ENCODE peak calls at places on chromosomes 11 and 22, in five cellular contexts. One of them, this sample, is unnamed.
A peak's percentile ranks its signal among the peaks of the same experiment; 100 is the strongest.

GRCh38 chr22:36594569-36594968 is 65.6 kb upstream of the EIF3D start:
- DNase-seq in hepatocyte: no peak
- DNase-seq in A549: no peak
- DNase-seq in foreskin keratinocyte: no peak
- DNase-seq in pancreas: no peak
- DNase-seq in this sample: no peak

GRCh38 chr11:65530157-65530496 is 5.2 kb downstream of the SCYL1 start:
- DNase-seq in foreskin keratinocyte: no peak
- DNase-seq in hepatocyte: peak; percentile 25
- DNase-seq in pancreas: no peak
- DNase-seq in A549: peak; percentile 58
- DNase-seq in this sample: no peak

GRCh38 chr11:1017269-1018005 is 19.1 kb downstream of the MUC6 start:
- DNase-seq in A549: no peak
- DNase-seq in pancreas: no peak
- DNase-seq in foreskin keratinocyte: no peak
- DNase-seq in hepatocyte: no peak
- DNase-seq in this sample: peak; percentile 22

GRCh38 chr11:121688860-121689614 is 236.3 kb upstream of the SORL1-AS1 start:
- DNase-seq in foreskin keratinocyte: no peak
- DNase-seq in hepatocyte: no peak
- DNase-seq in pancreas: no peak
- DNase-seq in A549: no peak
- DNase-seq in this sample: no peak

GRCh38 chr11:46390331-46391171 is 1.0 kb downstream of the CHRM4 start:
- DNase-seq in pancreas: no peak
- DNase-seq in A549: no peak
- DNase-seq in foreskin keratinocyte: no peak
- DNase-seq in hepatocyte: no peak
- DNase-seq in this sample: no peak

GRCh38 chr11:59767212-59767611 is 12.0 kb downstream of the STX3 start:
- DNase-seq in A549: no peak
- DNase-seq in pancreas: no peak
- DNase-seq in hepatocyte: peak; percentile 56
- DNase-seq in foreskin keratinocyte: no peak
- DNase-seq in this sample: no peak

GRCh38 chr11:134369656-134370525 is 38.1 kb downstream of the GLB1L2 start:
- DNase-seq in A549: no peak
- DNase-seq in hepatocyte: no peak
- DNase-seq in pancreas: no peak
- DNase-seq in foreskin keratinocyte: no peak
- DNase-seq in this sample: no peak

GRCh38 chr11:93187290-93187689 is 10.5 kb downstream of the SLC36A4 start:
- DNase-seq in foreskin keratinocyte: no peak
- DNase-seq in pancreas: no peak
- DNase-seq in A549: no peak
- DNase-seq in hepatocyte: no peak
- DNase-seq in this sample: no peak

GRCh38 chr11:101915811-101916291 is 471 bp downstream of the ANGPTL5 start:
- DNase-seq in hepatocyte: peak; percentile 24
- DNase-seq in foreskin keratinocyte: peak; percentile 38
- DNase-seq in A549: peak; percentile 45
- DNase-seq in pancreas: no peak
- DNase-seq in this sample: no peak

GRCh38 chr22:36443198-36443770 is 38.2 kb downstream of the TXN2 start:
- DNase-seq in hepatocyte: no peak
- DNase-seq in pancreas: no peak
- DNase-seq in A549: no peak
- DNase-seq in foreskin keratinocyte: peak; percentile 56
- DNase-seq in this sample: no peak

GRCh38 chr22:32820131-32820882 is 18.8 kb downstream of the TIMP3 start:
- DNase-seq in pancreas: no peak
- DNase-seq in A549: no peak
- DNase-seq in hepatocyte: no peak
- DNase-seq in foreskin keratinocyte: peak; percentile 96
- DNase-seq in this sample: no peak

GRCh38 chr22:22422629-22423112 is 85.9 kb downstream of the ZNF280B start:
- DNase-seq in foreskin keratinocyte: peak; percentile 20
- DNase-seq in A549: peak; percentile 63
- DNase-seq in pancreas: peak; percentile 32
- DNase-seq in hepatocyte: peak; percentile 85
- DNase-seq in this sample: peak; percentile 64

GRCh38 chr22:31867386-31868153 is 76.8 kb upstream of the YWHAH start:
- DNase-seq in A549: no peak
- DNase-seq in foreskin keratinocyte: no peak
- DNase-seq in pancreas: no peak
- DNase-seq in hepatocyte: no peak
- DNase-seq in this sample: no peak

GRCh38 chr22:50001388-50002231 is 11.0 kb downstream of the IL17REL start:
- DNase-seq in hepatocyte: no peak
- DNase-seq in pancreas: no peak
- DNase-seq in foreskin keratinocyte: no peak
- DNase-seq in A549: no peak
- DNase-seq in this sample: no peak

GRCh38 chr11:31702966-31703365 is 108.2 kb downstream of the PAX6 start:
- DNase-seq in A549: peak; percentile 39
- DNase-seq in hepatocyte: no peak
- DNase-seq in pancreas: no peak
- DNase-seq in foreskin keratinocyte: no peak
- DNase-seq in this sample: no peak

GRCh38 chr22:23539135-23539838 is 40.8 kb downstream of the IGLL1 start:
- DNase-seq in hepatocyte: peak; percentile 90
- DNase-seq in pancreas: peak; percentile 69
- DNase-seq in A549: peak; percentile 88
- DNase-seq in foreskin keratinocyte: peak; percentile 56
- DNase-seq in this sample: peak; percentile 81

GRCh38 chr11:93444671-93445073 is 98.5 kb downstream of the SMCO4 start:
- DNase-seq in foreskin keratinocyte: no peak
- DNase-seq in pancreas: peak; percentile 54
- DNase-seq in A549: no peak
- DNase-seq in hepatocyte: peak; percentile 82
- DNase-seq in this sample: no peak

GRCh38 chr11:121488641-121489040 is 35.9 kb upstream of the SORL1-AS1 start:
- DNase-seq in pancreas: no peak
- DNase-seq in A549: no peak
- DNase-seq in hepatocyte: no peak
- DNase-seq in foreskin keratinocyte: no peak
- DNase-seq in this sample: no peak

GRCh38 chr11:4187055-4187988 is 92.7 kb downstream of the RRM1 start:
- DNase-seq in A549: peak; percentile 80
- DNase-seq in pancreas: peak; percentile 82
- DNase-seq in foreskin keratinocyte: peak; percentile 52
- DNase-seq in hepatocyte: peak; percentile 93
- DNase-seq in this sample: peak; percentile 85

GRCh38 chr11:83284501-83285051 is 1.6 kb downstream of the CCDC90B start:
- DNase-seq in hepatocyte: no peak
- DNase-seq in pancreas: no peak
- DNase-seq in foreskin keratinocyte: no peak
- DNase-seq in A549: no peak
- DNase-seq in this sample: no peak

GRCh38 chr11:95647805-95648379 is 141.7 kb downstream of the FAM76B start:
- DNase-seq in hepatocyte: no peak
- DNase-seq in foreskin keratinocyte: no peak
- DNase-seq in A549: no peak
- DNase-seq in pancreas: no peak
- DNase-seq in this sample: no peak

GRCh38 chr11:44112083-44112865 is 16.8 kb downstream of the EXT2 start:
- DNase-seq in hepatocyte: peak; percentile 55
- DNase-seq in foreskin keratinocyte: peak; percentile 65
- DNase-seq in A549: no peak
- DNase-seq in pancreas: no peak
- DNase-seq in this sample: no peak

GRCh38 chr11:62444271-62444833 is 25.5 kb downstream of the SCGB1A1 start:
- DNase-seq in pancreas: no peak
- DNase-seq in foreskin keratinocyte: peak; percentile 52
- DNase-seq in A549: no peak
- DNase-seq in hepatocyte: no peak
- DNase-seq in this sample: peak; percentile 69

GRCh38 chr11:56910046-56910753 is 78.5 kb upstream of the OR5AK2 start:
- DNase-seq in pancreas: no peak
- DNase-seq in A549: peak; percentile 99
- DNase-seq in foreskin keratinocyte: peak; percentile 74
- DNase-seq in hepatocyte: peak; percentile 26
- DNase-seq in this sample: no peak

GRCh38 chr11:119709638-119710346 is 19.2 kb downstream of the NECTIN1 start:
- DNase-seq in pancreas: no peak
- DNase-seq in foreskin keratinocyte: no peak
- DNase-seq in A549: no peak
- DNase-seq in hepatocyte: peak; percentile 75
- DNase-seq in this sample: no peak

GRCh38 chr22:20390394-20390907 is 3.5 kb upstream of the ZNF74 start:
- DNase-seq in hepatocyte: no peak
- DNase-seq in pancreas: no peak
- DNase-seq in A549: no peak
- DNase-seq in foreskin keratinocyte: no peak
- DNase-seq in this sample: no peak

GRCh38 chr11:22346283-22346682 is 8.1 kb downstream of the SLC17A6 start:
- DNase-seq in A549: no peak
- DNase-seq in hepatocyte: no peak
- DNase-seq in foreskin keratinocyte: no peak
- DNase-seq in pancreas: no peak
- DNase-seq in this sample: no peak

GRCh38 chr22:17366329-17366728 is 2.9 kb upstream of the CECR2 start:
- DNase-seq in foreskin keratinocyte: no peak
- DNase-seq in A549: no peak
- DNase-seq in pancreas: no peak
- DNase-seq in hepatocyte: no peak
- DNase-seq in this sample: no peak

GRCh38 chr11:88478136-88478785 is 140.7 kb upstream of the CTSC start:
- DNase-seq in hepatocyte: no peak
- DNase-seq in foreskin keratinocyte: peak; percentile 15
- DNase-seq in A549: no peak
- DNase-seq in pancreas: no peak
- DNase-seq in this sample: no peak

GRCh38 chr22:17137226-17137625 is 16.1 kb upstream of the TMEM121B start:
- DNase-seq in pancreas: no peak
- DNase-seq in hepatocyte: no peak
- DNase-seq in A549: no peak
- DNase-seq in foreskin keratinocyte: peak; percentile 28
- DNase-seq in this sample: no peak

GRCh38 chr22:39242389-39242808 is 2.4 kb downstream of the PDGFB start:
- DNase-seq in foreskin keratinocyte: no peak
- DNase-seq in pancreas: no peak
- DNase-seq in A549: no peak
- DNase-seq in hepatocyte: no peak
- DNase-seq in this sample: no peak

GRCh38 chr22:39244496-39245129 is at the start of gene PDGFB:
- DNase-seq in A549: peak; percentile 60
- DNase-seq in pancreas: peak; percentile 62
- DNase-seq in hepatocyte: peak; percentile 63
- DNase-seq in foreskin keratinocyte: peak; percentile 45
- DNase-seq in this sample: no peak

GRCh38 chr22:39244073-39244495 is 698 bp downstream of the PDGFB start:
- DNase-seq in pancreas: no peak
- DNase-seq in A549: peak; percentile 23
- DNase-seq in foreskin keratinocyte: no peak
- DNase-seq in hepatocyte: no peak
- DNase-seq in this sample: no peak

GRCh38 chr22:39242809-39243442 is 1.9 kb downstream of the PDGFB start:
- DNase-seq in hepatocyte: peak; percentile 79
- DNase-seq in foreskin keratinocyte: peak; percentile 74
- DNase-seq in pancreas: peak; percentile 87
- DNase-seq in A549: no peak
- DNase-seq in this sample: peak; percentile 81

DNA sequence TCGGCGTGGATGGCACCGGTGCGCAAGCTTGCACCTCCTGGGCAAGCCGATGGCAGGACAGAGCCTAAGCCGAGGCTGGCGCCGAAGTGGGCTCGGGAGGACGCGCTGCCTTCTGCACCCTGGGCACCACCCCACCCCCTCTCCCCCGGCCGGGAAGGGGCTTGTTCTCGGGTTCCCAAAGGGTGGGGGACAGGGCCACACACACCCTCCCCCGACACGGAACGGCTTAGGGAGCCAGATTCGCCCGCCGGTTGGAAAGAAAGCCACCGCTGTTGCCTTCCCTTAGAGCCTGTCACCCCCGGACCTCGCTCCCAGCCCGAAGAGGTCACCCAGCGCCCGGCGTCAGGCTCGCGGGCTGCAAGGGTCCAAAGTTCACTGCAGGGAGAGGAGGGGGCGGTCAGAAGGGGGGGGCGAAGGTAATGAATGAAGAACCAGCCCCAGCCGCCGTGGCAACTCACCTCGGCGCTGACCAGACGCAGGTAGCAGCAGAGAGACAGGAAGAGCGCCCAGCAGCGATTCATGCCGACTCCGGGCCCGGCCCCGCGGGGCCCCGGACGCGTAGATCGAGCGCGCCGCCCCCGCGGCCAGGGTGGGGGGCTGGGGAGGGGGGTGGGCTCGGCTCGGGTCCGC is 1.2 kb downstream of the PDGFB start:
- DNase-seq in pancreas: peak; percentile 63
- DNase-seq in A549: peak; percentile 45
- DNase-seq in foreskin keratinocyte: peak; percentile 70
- DNase-seq in hepatocyte: peak; percentile 78
- DNase-seq in this sample: no peak
- H3K4me1 ChIP-seq in pancreas: peaks cover 13% of the 10 kb centered on the region
- H3K4me1 ChIP-seq in A549: peaks cover 39% of the 10 kb centered on the region
- H3K4me1 ChIP-seq in foreskin keratinocyte: peaks cover 19% of the 10 kb centered on the region
- H3K4me1 ChIP-seq in hepatocyte: peaks cover 30% of the 10 kb centered on the region
- H3K4me1 ChIP-seq in this sample: peaks cover 26% of the 10 kb centered on the region

GRCh38 chr11:117479372-117479771 is 151.7 kb downstream of the CEP164 start:
- DNase-seq in pancreas: peak; percentile 49
- DNase-seq in A549: no peak
- DNase-seq in foreskin keratinocyte: no peak
- DNase-seq in hepatocyte: no peak
- DNase-seq in this sample: no peak
- TF ChIP-seq CTCF in pancreas: no peak
- TF ChIP-seq CTCF in A549: no peak
- TF ChIP-seq CTCF in foreskin keratinocyte: peak; percentile 30
- TF ChIP-seq CTCF in hepatocyte: no peak
- TF ChIP-seq CTCF in this sample: no peak

GRCh38 chr11:14190992-14191773 is 167.8 kb downstream of the RRAS2 start:
- DNase-seq in A549: no peak
- DNase-seq in foreskin keratinocyte: no peak
- DNase-seq in pancreas: no peak
- DNase-seq in hepatocyte: no peak
- DNase-seq in this sample: no peak
- H3K27ac ChIP-seq in A549: no peak overlapping the region
- H3K27ac ChIP-seq in foreskin keratinocyte: no peak overlapping the region
- H3K27ac ChIP-seq in pancreas: no peak overlapping the region
- H3K27ac ChIP-seq in hepatocyte: no peak overlapping the region
- H3K27ac ChIP-seq in this sample: no peak overlapping the region

DNA sequence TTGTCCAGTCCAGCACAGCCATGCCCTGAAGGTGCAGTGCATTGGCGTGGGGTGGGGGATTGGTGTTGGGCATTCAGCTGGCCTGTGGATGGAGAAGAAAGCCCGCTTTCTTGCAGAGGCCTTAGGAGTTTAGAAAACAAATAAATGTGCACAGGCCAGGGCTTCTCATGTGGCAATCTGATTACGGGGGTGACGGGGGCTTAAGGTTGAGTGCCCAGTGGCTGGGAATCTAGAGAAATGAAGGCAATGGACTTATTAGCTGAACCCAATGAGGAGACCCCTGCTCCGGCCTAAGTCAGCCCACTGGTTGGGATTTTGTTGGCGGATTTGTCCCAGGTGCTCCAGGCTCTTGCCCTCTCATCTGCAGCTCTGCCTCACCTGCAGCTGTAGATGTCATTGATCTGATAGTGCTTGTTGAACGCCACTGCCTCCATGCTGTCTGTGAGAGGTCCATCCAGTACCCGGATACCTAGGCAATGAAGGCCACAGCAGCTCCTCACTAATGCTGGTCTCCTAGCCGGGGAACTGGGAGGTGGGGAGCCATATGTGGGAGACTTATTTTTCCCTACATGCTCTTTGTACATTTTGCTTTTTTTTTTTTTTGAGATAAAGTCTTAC is 6.2 kb downstream of the PCSK7 start:
- DNase-seq in foreskin keratinocyte: no peak
- DNase-seq in hepatocyte: no peak
- DNase-seq in pancreas: no peak
- DNase-seq in A549: no peak
- DNase-seq in this sample: no peak
- H3K4me1 ChIP-seq in foreskin keratinocyte: no peaks in the 10 kb centered on the region
- H3K4me1 ChIP-seq in hepatocyte: peaks cover 24% of the 10 kb centered on the region
- H3K4me1 ChIP-seq in pancreas: peaks cover 15% of the 10 kb centered on the region
- H3K4me1 ChIP-seq in A549: peaks cover 4% of the 10 kb centered on the region
- H3K4me1 ChIP-seq in this sample: peaks cover 7% of the 10 kb centered on the region

This sample was measured in breast epithelium.